ENCODE peak calls at places on chromosomes 16 and 17, in four cellular contexts. One of them, this sample, is unnamed.

GRCh38 chr16:2091722-2092620 is 43.7 kb downstream of the PKD1 start:
- DNase-seq in GM23248: no peak
- DNase-seq in activated CD4-positive, alpha-beta T cell treated with anti-CD3 and anti-CD28 coated beads, Interleukin-2, amount 50 U/mL, for 48 hours: no peak
- DNase-seq in HCEC 1CT: no peak
- DNase-seq in this sample: no peak

GRCh38 chr17:61732169-61732568 is 131.2 kb downstream of the BRIP1 start:
- DNase-seq in GM23248: no peak
- DNase-seq in activated CD4-positive, alpha-beta T cell treated with anti-CD3 and anti-CD28 coated beads, Interleukin-2, amount 50 U/mL, for 48 hours: no peak
- DNase-seq in HCEC 1CT: no peak
- DNase-seq in this sample: no peak

GRCh38 chr16:29029168-29029994 is 44.5 kb downstream of the LAT start:
- DNase-seq in GM23248: peak
- DNase-seq in activated CD4-positive, alpha-beta T cell treated with anti-CD3 and anti-CD28 coated beads, Interleukin-2, amount 50 U/mL, for 48 hours: peak
- DNase-seq in HCEC 1CT: peak
- DNase-seq in this sample: peak

GRCh38 chr16:85083051-85083639 is 29.1 kb downstream of the CIBAR2 start:
- DNase-seq in GM23248: no peak
- DNase-seq in activated CD4-positive, alpha-beta T cell treated with anti-CD3 and anti-CD28 coated beads, Interleukin-2, amount 50 U/mL, for 48 hours: no peak
- DNase-seq in HCEC 1CT: no peak
- DNase-seq in this sample: no peak

GRCh38 chr16:81279375-81279774 is 35.4 kb upstream of the GAN start:
- DNase-seq in GM23248: peak
- DNase-seq in activated CD4-positive, alpha-beta T cell treated with anti-CD3 and anti-CD28 coated beads, Interleukin-2, amount 50 U/mL, for 48 hours: no peak
- DNase-seq in HCEC 1CT: peak
- DNase-seq in this sample: no peak

GRCh38 chr17:43315369-43315768 is 81.6 kb upstream of the RNU2-1 start:
- DNase-seq in GM23248: no peak
- DNase-seq in activated CD4-positive, alpha-beta T cell treated with anti-CD3 and anti-CD28 coated beads, Interleukin-2, amount 50 U/mL, for 48 hours: no peak
- DNase-seq in HCEC 1CT: no peak
- DNase-seq in this sample: no peak

GRCh38 chr17:36008998-36009665 is 7.8 kb upstream of the CCL15 start:
- DNase-seq in GM23248: peak
- DNase-seq in activated CD4-positive, alpha-beta T cell treated with anti-CD3 and anti-CD28 coated beads, Interleukin-2, amount 50 U/mL, for 48 hours: peak
- DNase-seq in HCEC 1CT: no peak
- DNase-seq in this sample: no peak

GRCh38 chr17:73284339-73284738 is 22.7 kb upstream of the CPSF4L start:
- DNase-seq in GM23248: no peak
- DNase-seq in activated CD4-positive, alpha-beta T cell treated with anti-CD3 and anti-CD28 coated beads, Interleukin-2, amount 50 U/mL, for 48 hours: no peak
- DNase-seq in HCEC 1CT: no peak
- DNase-seq in this sample: no peak

GRCh38 chr17:49880291-49881053 is 32.6 kb upstream of the TAC4 start:
- DNase-seq in GM23248: peak
- DNase-seq in activated CD4-positive, alpha-beta T cell treated with anti-CD3 and anti-CD28 coated beads, Interleukin-2, amount 50 U/mL, for 48 hours: peak
- DNase-seq in HCEC 1CT: peak
- DNase-seq in this sample: peak

GRCh38 chr17:20063665-20064648 is 54.8 kb downstream of the SPECC1 start:
- DNase-seq in GM23248: peak
- DNase-seq in activated CD4-positive, alpha-beta T cell treated with anti-CD3 and anti-CD28 coated beads, Interleukin-2, amount 50 U/mL, for 48 hours: peak
- DNase-seq in HCEC 1CT: peak
- DNase-seq in this sample: peak

GRCh38 chr16:87584271-87584670 is 18.0 kb upstream of the JPH3 start:
- DNase-seq in GM23248: peak
- DNase-seq in activated CD4-positive, alpha-beta T cell treated with anti-CD3 and anti-CD28 coated beads, Interleukin-2, amount 50 U/mL, for 48 hours: no peak
- DNase-seq in HCEC 1CT: peak
- DNase-seq in this sample: no peak

GRCh38 chr17:75753514-75754377 is 11.2 kb downstream of the GALK1 start:
- DNase-seq in GM23248: peak
- DNase-seq in activated CD4-positive, alpha-beta T cell treated with anti-CD3 and anti-CD28 coated beads, Interleukin-2, amount 50 U/mL, for 48 hours: peak
- DNase-seq in HCEC 1CT: peak
- DNase-seq in this sample: peak

GRCh38 chr16:86714166-86714565 is 135.8 kb downstream of the FOXL1 start:
- DNase-seq in GM23248: peak
- DNase-seq in activated CD4-positive, alpha-beta T cell treated with anti-CD3 and anti-CD28 coated beads, Interleukin-2, amount 50 U/mL, for 48 hours: no peak
- DNase-seq in HCEC 1CT: no peak
- DNase-seq in this sample: no peak

GRCh38 chr17:42679001-42679491 is 2.3 kb upstream of the PLEKHH3 start:
- DNase-seq in GM23248: peak
- DNase-seq in activated CD4-positive, alpha-beta T cell treated with anti-CD3 and anti-CD28 coated beads, Interleukin-2, amount 50 U/mL, for 48 hours: peak
- DNase-seq in HCEC 1CT: peak
- DNase-seq in this sample: peak

GRCh38 chr17:3639981-3640596 is 3.5 kb downstream of the CTNS start:
- DNase-seq in GM23248: no peak
- DNase-seq in activated CD4-positive, alpha-beta T cell treated with anti-CD3 and anti-CD28 coated beads, Interleukin-2, amount 50 U/mL, for 48 hours: peak
- DNase-seq in HCEC 1CT: no peak
- DNase-seq in this sample: peak

GRCh38 chr16:19005561-19006445 is 22.1 kb downstream of the TMC7 start:
- DNase-seq in GM23248: peak
- DNase-seq in activated CD4-positive, alpha-beta T cell treated with anti-CD3 and anti-CD28 coated beads, Interleukin-2, amount 50 U/mL, for 48 hours: no peak
- DNase-seq in HCEC 1CT: peak
- DNase-seq in this sample: no peak

GRCh38 chr16:1459967-1460366 is 14.9 kb downstream of the CLCN7 start:
- DNase-seq in GM23248: no peak
- DNase-seq in activated CD4-positive, alpha-beta T cell treated with anti-CD3 and anti-CD28 coated beads, Interleukin-2, amount 50 U/mL, for 48 hours: no peak
- DNase-seq in HCEC 1CT: no peak
- DNase-seq in this sample: no peak

GRCh38 chr16:20971420-20971819 is 70.8 kb downstream of the LYRM1 start:
- DNase-seq in GM23248: peak
- DNase-seq in activated CD4-positive, alpha-beta T cell treated with anti-CD3 and anti-CD28 coated beads, Interleukin-2, amount 50 U/mL, for 48 hours: no peak
- DNase-seq in HCEC 1CT: no peak
- DNase-seq in this sample: no peak

GRCh38 chr17:63431939-63432804 is 13.9 kb downstream of the CYB561 start:
- DNase-seq in GM23248: peak
- DNase-seq in activated CD4-positive, alpha-beta T cell treated with anti-CD3 and anti-CD28 coated beads, Interleukin-2, amount 50 U/mL, for 48 hours: no peak
- DNase-seq in HCEC 1CT: no peak
- DNase-seq in this sample: peak

GRCh38 chr17:31740611-31741082 is 118.4 kb downstream of the COPRS start:
- DNase-seq in GM23248: peak
- DNase-seq in activated CD4-positive, alpha-beta T cell treated with anti-CD3 and anti-CD28 coated beads, Interleukin-2, amount 50 U/mL, for 48 hours: no peak
- DNase-seq in HCEC 1CT: peak
- DNase-seq in this sample: no peak

GRCh38 chr16:10408824-10409381 is 23.0 kb downstream of the ATF7IP2 start:
- DNase-seq in GM23248: no peak
- DNase-seq in activated CD4-positive, alpha-beta T cell treated with anti-CD3 and anti-CD28 coated beads, Interleukin-2, amount 50 U/mL, for 48 hours: no peak
- DNase-seq in HCEC 1CT: no peak
- DNase-seq in this sample: peak

GRCh38 chr16:76390476-76390875 is 113.3 kb downstream of the CNTNAP4 start:
- DNase-seq in GM23248: no peak
- DNase-seq in activated CD4-positive, alpha-beta T cell treated with anti-CD3 and anti-CD28 coated beads, Interleukin-2, amount 50 U/mL, for 48 hours: no peak
- DNase-seq in HCEC 1CT: no peak
- DNase-seq in this sample: no peak

GRCh38 chr17:76153640-76154039 is 12.6 kb upstream of the FOXJ1 start:
- DNase-seq in GM23248: peak
- DNase-seq in activated CD4-positive, alpha-beta T cell treated with anti-CD3 and anti-CD28 coated beads, Interleukin-2, amount 50 U/mL, for 48 hours: no peak
- DNase-seq in HCEC 1CT: no peak
- DNase-seq in this sample: no peak

GRCh38 chr17:6915620-6916019 is 80.2 kb upstream of the ALOX12 start:
- DNase-seq in GM23248: no peak
- DNase-seq in activated CD4-positive, alpha-beta T cell treated with anti-CD3 and anti-CD28 coated beads, Interleukin-2, amount 50 U/mL, for 48 hours: no peak
- DNase-seq in HCEC 1CT: no peak
- DNase-seq in this sample: peak

GRCh38 chr16:56776562-56776961 is 46.6 kb downstream of the NUP93 start:
- DNase-seq in GM23248: peak
- DNase-seq in activated CD4-positive, alpha-beta T cell treated with anti-CD3 and anti-CD28 coated beads, Interleukin-2, amount 50 U/mL, for 48 hours: no peak
- DNase-seq in HCEC 1CT: no peak
- DNase-seq in this sample: no peak

GRCh38 chr17:78343433-78344201 is 16.3 kb downstream of the SOCS3 start:
- DNase-seq in GM23248: no peak
- DNase-seq in activated CD4-positive, alpha-beta T cell treated with anti-CD3 and anti-CD28 coated beads, Interleukin-2, amount 50 U/mL, for 48 hours: peak
- DNase-seq in HCEC 1CT: no peak
- DNase-seq in this sample: no peak

GRCh38 chr17:50631908-50632571 is 2.6 kb upstream of the ABCC3 start:
- DNase-seq in GM23248: peak
- DNase-seq in activated CD4-positive, alpha-beta T cell treated with anti-CD3 and anti-CD28 coated beads, Interleukin-2, amount 50 U/mL, for 48 hours: no peak
- DNase-seq in HCEC 1CT: no peak
- DNase-seq in this sample: no peak